ENCODE peak calls at places on chromosome 17, in eight cellular contexts. K is stimulated activated CD8-positive, alpha-beta memory T cell treated with anti-CD3 and anti-CD28 coated beads, Interleukin-4, amount 100 ng/mL, for 1 hour; J is Peyer's patch; H is progenitor cell of endocrine pancreas; Q is GM12892; X is CD4-positive, CD25-positive, alpha-beta regulatory T cell; R is T-helper 22 cell; F is smooth muscle cell of the brain vasculature. S is an unnamed sample.

GRCh38 chr17:29714146-29714545 is 91.4 kb upstream of the CORO6 start:
- DNase-seq in K (no peak), J (no peak), H (no peak), Q (no peak), X (no peak), R (no peak), F (no peak), S (no peak)

GRCh38 chr17:10927712-10928111 is 89.8 kb upstream of the PIRT start:
- DNase-seq in K (no peak), J (no peak), H (no peak), Q (no peak), X (no peak), R (no peak), F (no peak), S (no peak)

GRCh38 chr17:76370261-76370993 is 14.0 kb upstream of the SPHK1 start:
- DNase-seq in K (no peak), J (no peak), H (no peak), Q (no peak), X (no peak), R (no peak), F (no peak), S (no peak)

GRCh38 chr17:43570518-43570928 is 24.4 kb upstream of the ETV4 start:
- DNase-seq in K (no peak), J (no peak), H (no peak), Q (no peak), X (no peak), R (no peak), F (no peak), S (no peak)

GRCh38 chr17:42531455-42532354 is 4.3 kb upstream of the NAGLU start:
- DNase-seq in K (no peak), J (peak), H (peak), Q (no peak), X (peak), R (peak), F (no peak), S (no peak)

GRCh38 chr17:80786470-80786869 is 205.2 kb upstream of the CHMP6 start:
- DNase-seq in K (no peak), J (no peak), H (no peak), Q (no peak), X (no peak), R (no peak), F (no peak), S (no peak)

GRCh38 chr17:81120695-81121621 is 44.3 kb upstream of the PVALEF start:
- DNase-seq in K (no peak), J (no peak), H (no peak), Q (no peak), X (no peak), R (no peak), F (no peak), S (no peak)

GRCh38 chr17:66975614-66976378 is 11.3 kb downstream of the CACNG4 start:
- DNase-seq in K (no peak), J (no peak), H (no peak), Q (no peak), X (no peak), R (no peak), F (no peak), S (no peak)

GRCh38 chr17:50363217-50364060 is 9.5 kb downstream of the MRPL27 start:
- DNase-seq in K (no peak), J (no peak), H (no peak), Q (no peak), X (no peak), R (no peak), F (no peak), S (no peak)

GRCh38 chr17:38585056-38585804 is 20.5 kb downstream of the SRCIN1 start:
- DNase-seq in K (no peak), J (no peak), H (no peak), Q (no peak), X (no peak), R (no peak), F (no peak), S (no peak)

GRCh38 chr17:16199093-16199492 is 16.2 kb downstream of the NCOR1 start:
- DNase-seq in K (no peak), J (no peak), H (no peak), Q (no peak), X (no peak), R (no peak), F (no peak), S (no peak)

GRCh38 chr17:69227536-69227935 is 1.1 kb downstream of the ABCA10 start:
- DNase-seq in K (no peak), J (no peak), H (no peak), Q (no peak), X (no peak), R (no peak), F (no peak), S (no peak)

GRCh38 chr17:78885956-78886355 is 17.0 kb downstream of the CEP295NL start:
- DNase-seq in K (no peak), J (no peak), H (no peak), Q (no peak), X (no peak), R (no peak), F (no peak), S (no peak)

GRCh38 chr17:78125138-78125913 is 3.2 kb downstream of the TMC6 start:
- DNase-seq in K (no peak), J (peak), H (no peak), Q (no peak), X (peak), R (no peak), F (no peak), S (no peak)

GRCh38 chr17:70259400-70259799 is 90.1 kb downstream of the KCNJ2 start:
- DNase-seq in K (no peak), J (no peak), H (no peak), Q (no peak), X (no peak), R (no peak), F (no peak), S (no peak)

GRCh38 chr17:9645858-9646555 is 690 bp downstream of the USP43 start:
- DNase-seq in K (no peak), J (no peak), H (peak), Q (peak), X (peak), R (no peak), F (no peak), S (no peak)

GRCh38 chr17:79600071-79600470 is 10.8 kb downstream of the RBFOX3 start:
- DNase-seq in K (no peak), J (no peak), H (no peak), Q (no peak), X (no peak), R (no peak), F (no peak), S (no peak)

GRCh38 chr17:1967092-1967662 is 58.0 kb downstream of the RTN4RL1 start:
- DNase-seq in K (no peak), J (no peak), H (no peak), Q (no peak), X (no peak), R (no peak), F (no peak), S (no peak)